ENCODE peak calls at places on chromosomes 1 and 21, in six cellular contexts. W is upper lobe of left lung, C is HCT116, S is HL-60, J is sigmoid colon, T is spleen. D is an unnamed sample.

GRCh38 chr1:246690100-246690499 is 34.1 kb upstream of the SCCPDH start:
- DNase-seq in W (no peak), C (no peak), S (no peak), J (no peak), T (no peak), D (no peak)

GRCh38 chr21:42220138-42220701 is 1.3 kb downstream of the ABCG1 start:
- DNase-seq in W (peak; percentile 72), C (no peak), S (no peak), J (peak; percentile 89), T (peak; percentile 92), D (peak; percentile 44)

GRCh38 chr1:159879136-159879535 is 16.7 kb upstream of the VSIG8 start:
- DNase-seq in W (no peak), C (no peak), S (no peak), J (no peak), T (no peak), D (no peak)

GRCh38 chr1:226121587-226122400 is 59.3 kb downstream of the H3-3A start:
- DNase-seq in W (peak; percentile 75), C (no peak), S (peak; percentile 51), J (no peak), T (peak; percentile 95), D (peak; percentile 38)

GRCh38 chr1:90850181-90850924 is 133.3 kb upstream of the BARHL2 start:
- DNase-seq in W (peak; percentile 44), C (no peak), S (no peak), J (no peak), T (no peak), D (no peak)

GRCh38 chr21:14321042-14321441 is 61.9 kb downstream of the HSPA13 start:
- DNase-seq in W (no peak), C (no peak), S (no peak), J (no peak), T (no peak), D (no peak)

GRCh38 chr1:203607169-203607873 is 19.3 kb upstream of the ATP2B4 start:
- DNase-seq in W (peak; percentile 51), C (no peak), S (no peak), J (no peak), T (peak; percentile 84), D (no peak)

GRCh38 chr1:219372916-219373615 is 199.4 kb downstream of the LYPLAL1 start:
- DNase-seq in W (no peak), C (no peak), S (no peak), J (no peak), T (no peak), D (no peak)

GRCh38 chr1:227351443-227351842 is 33.2 kb upstream of the CDC42BPA start:
- DNase-seq in W (no peak), C (no peak), S (no peak), J (no peak), T (no peak), D (no peak)

GRCh38 chr1:90114521-90115141 is 119.7 kb downstream of the ZNF326 start:
- DNase-seq in W (no peak), C (peak; percentile 56), S (no peak), J (no peak), T (no peak), D (no peak)

GRCh38 chr21:43956667-43957030 is 55.5 kb upstream of the TRAPPC10 start:
- DNase-seq in W (no peak), C (no peak), S (no peak), J (no peak), T (no peak), D (no peak)

DNA sequence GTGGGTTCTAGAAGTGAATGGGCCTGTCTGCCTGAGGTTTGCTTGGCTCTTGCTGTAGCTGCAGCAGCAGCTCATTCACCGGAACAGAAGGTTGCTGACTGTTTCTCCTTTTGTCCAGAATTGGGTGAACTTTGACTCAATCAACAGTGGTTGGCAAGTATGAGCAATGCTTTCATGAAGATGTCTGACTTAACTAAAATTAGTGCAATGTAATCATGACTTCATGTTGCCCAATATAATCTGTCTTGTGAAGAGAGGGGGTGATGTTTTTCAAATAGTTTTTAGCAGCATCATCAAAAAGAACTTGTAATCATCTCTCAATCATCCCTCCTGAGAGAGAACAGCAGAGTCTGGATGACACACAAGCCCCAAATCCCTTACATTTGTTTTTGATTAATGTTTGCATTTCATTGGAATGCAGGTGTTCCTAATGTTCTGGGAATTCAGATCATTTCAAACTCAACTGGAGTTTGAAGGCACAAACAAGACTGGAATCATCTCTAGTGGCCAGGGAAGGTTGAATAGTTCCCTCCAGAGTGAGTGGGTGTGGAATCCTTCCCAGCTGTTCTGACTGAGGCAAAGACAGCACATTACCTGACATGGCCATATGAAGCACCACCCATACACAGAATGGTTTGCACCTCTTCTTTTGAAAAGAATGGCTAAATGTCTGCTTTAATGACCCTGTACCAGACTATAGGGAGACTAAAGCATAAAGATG is 82.9 kb downstream of the HLX start:
- DNase-seq in W (no peak), C (no peak), S (peak; percentile 64), J (no peak), T (no peak), D (no peak)
- TF ChIP-seq POLR2AphosphoS5 in W (no peak), C (no peak), S (no peak), J (no peak), T (no peak), D (no peak)

DNA sequence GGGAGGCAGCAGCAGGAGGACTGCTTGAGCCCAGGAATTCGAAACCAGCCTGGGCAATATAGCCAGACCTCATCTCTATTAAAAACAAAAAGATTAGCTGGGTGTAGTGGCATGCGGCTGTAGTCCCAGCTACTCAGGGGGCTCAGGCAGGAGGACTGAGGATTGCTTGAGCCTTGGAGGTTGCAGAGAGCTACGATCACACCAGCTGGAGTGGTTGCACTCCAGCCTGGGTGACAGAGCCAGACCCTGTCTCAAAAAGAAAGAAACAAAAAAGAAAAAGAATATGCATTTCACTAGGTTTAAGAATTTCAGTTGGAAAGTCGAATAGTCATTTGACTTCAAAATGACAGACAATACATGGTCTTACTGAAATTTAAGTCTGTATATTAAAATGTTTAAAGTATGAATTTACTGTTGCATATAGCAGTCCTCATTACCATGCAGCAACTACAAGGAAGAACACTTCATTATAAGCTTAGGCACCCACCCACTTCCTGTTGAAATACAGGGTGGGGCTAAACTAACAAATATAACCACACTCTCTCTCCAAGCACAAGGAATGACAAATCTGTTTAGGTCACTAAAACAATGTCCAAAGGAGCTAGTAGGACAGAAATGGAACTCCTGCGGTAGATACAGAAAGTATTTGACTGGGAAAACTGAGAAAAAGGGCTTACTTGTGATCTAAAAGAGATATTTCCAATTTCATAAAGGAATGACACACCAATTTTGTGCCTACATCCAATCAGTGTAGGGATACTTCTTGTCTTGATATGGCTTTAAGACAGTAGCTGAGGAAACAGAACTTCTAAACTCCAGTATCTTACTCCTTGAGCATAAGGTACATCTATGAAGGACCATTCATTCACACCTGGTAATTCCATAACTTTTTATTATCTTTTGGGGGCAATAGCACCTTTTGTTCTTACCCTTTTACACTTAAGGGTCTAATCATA is 44.1 kb downstream of the GPR3 start:
- DNase-seq in W (peak; percentile 63), C (peak; percentile 3), S (peak; percentile 57), J (no peak), T (no peak), D (no peak)
- TF ChIP-seq POLR2AphosphoS5 in W (no peak), C (peak; percentile 16), S (no peak), J (peak; percentile 41), T (peak; percentile 55), D (no peak)

DNA sequence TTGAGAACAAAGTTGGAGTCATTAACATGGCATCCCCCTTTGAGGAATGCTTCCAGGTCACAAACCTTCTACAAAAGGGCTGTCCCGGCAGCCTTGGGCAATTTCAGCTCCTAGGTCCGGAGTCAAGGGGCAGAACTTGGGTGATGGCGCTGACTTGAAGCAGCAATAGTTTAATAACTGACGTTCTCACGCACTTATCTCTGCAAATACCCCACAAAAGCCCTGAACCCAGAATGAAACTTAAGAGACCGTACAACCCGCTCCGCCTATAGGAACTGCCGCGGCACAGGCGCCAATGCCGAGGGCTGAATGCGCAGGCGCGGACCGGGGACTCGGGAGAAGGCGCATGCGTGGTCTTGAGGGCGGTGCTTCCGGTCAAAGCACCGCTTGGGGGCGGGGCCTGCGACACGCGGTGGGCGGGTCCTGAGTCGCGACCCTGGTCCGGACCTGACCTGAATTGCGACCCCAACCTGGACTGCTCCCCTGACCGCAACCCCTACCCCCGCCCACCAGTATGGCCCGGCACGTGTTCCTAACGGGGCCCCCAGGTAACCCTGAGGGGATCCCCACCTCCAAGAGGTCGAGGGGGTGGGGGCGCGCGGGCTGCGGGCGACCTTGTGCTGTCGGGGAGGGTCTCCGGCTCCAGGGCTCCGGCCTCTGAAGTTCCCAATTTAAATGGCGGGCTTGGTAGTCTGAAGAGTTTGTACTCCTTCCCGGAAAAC is at the start of gene NTPCR:
- DNase-seq in W (peak; percentile 92), C (peak; percentile 83), S (peak; percentile 88), J (peak; percentile 95), T (peak; percentile 97), D (peak; percentile 89)
- TF ChIP-seq POLR2AphosphoS5 in W (peak; percentile 73), C (peak; percentile 95), S (peak; percentile 65), J (peak; percentile 40), T (peak; percentile 92), D (no peak)

GRCh38 chr1:155860939-155861496 is 1.7 kb downstream of the SYT11 start:
- DNase-seq in W (no peak), C (no peak), S (no peak), J (no peak), T (no peak), D (no peak)

GRCh38 chr1:155856975-155857930 is at the start of gene GON4L:
- DNase-seq in W (peak; percentile 93), C (peak; percentile 87), S (peak; percentile 75), J (peak; percentile 94), T (peak; percentile 96), D (peak; percentile 84)

GRCh38 chr1:155858805-155859233 is 548 bp upstream of the SYT11 start:
- DNase-seq in W (peak; percentile 24), C (no peak), S (peak; percentile 82), J (no peak), T (no peak), D (no peak)

GRCh38 chr1:155859234-155859829 is at the start of gene SYT11:
- DNase-seq in W (peak; percentile 95), C (peak; percentile 91), S (peak; percentile 98), J (peak; percentile 97), T (peak; percentile 97), D (peak; percentile 94)

GRCh38 chr1:155859881-155860841 is 794 bp downstream of the SYT11 start:
- DNase-seq in W (peak; percentile 61), C (no peak), S (peak; percentile 42), J (peak; percentile 91), T (peak; percentile 86), D (peak; percentile 37)
- TF ChIP-seq POLR2AphosphoS5 in W (peak; percentile 35), C (no peak), S (no peak), J (peak; percentile 11), T (peak; percentile 22), D (no peak)

GRCh38 chr1:212908971-212909370 is 41.4 kb upstream of the VASH2 start:
- DNase-seq in W (no peak), C (no peak), S (no peak), J (no peak), T (no peak), D (no peak)
- TF ChIP-seq POLR2AphosphoS5 in W (no peak), C (no peak), S (no peak), J (no peak), T (no peak), D (no peak)

D was measured in breast epithelium.